ENCODE peak calls at places on chromosomes 13 and 19, in ten cellular contexts. B is neural progenitor cell, Y is fibroblast of the aortic adventitia, E is heart right ventricle, P is body of pancreas, S is psoas muscle, N is tibial nerve, A is stomach, C is uterus, L is lower leg skin. T is an unnamed sample.
A peak's percentile ranks its signal among the peaks of the same experiment; 100 is the strongest.

GRCh38 chr19:3351702-3352447 is 14.5 kb upstream of the NFIC start:
- DNase-seq in B (no peak), P (no peak), S (no peak), Y (no peak), E (no peak), C (no peak), N (no peak), L (no peak), A (no peak), T (no peak)

GRCh38 chr13:48818495-48818961 is 157.2 kb upstream of the FNDC3A start:
- DNase-seq in S (no peak), E (no peak), A (no peak), B (no peak), N (no peak), L (no peak), P (no peak), Y (peak; percentile 92), C (no peak), T (no peak)

GRCh38 chr13:50685491-50685890 is 158.0 kb downstream of the DLEU7 start:
- DNase-seq in S (peak; percentile 47), E (peak; percentile 81), Y (peak; percentile 41), P (peak; percentile 32), A (peak; percentile 86), C (peak; percentile 21), N (peak; percentile 78), L (peak; percentile 92), B (peak; percentile 58), T (peak; percentile 86)

GRCh38 chr13:61162636-61163035 is 253.0 kb downstream of the PCDH20 start:
- DNase-seq in B (no peak), C (no peak), Y (peak; percentile 0), S (no peak), N (no peak), P (no peak), A (no peak), E (no peak), L (no peak), T (no peak)

GRCh38 chr13:69155136-69155535 is 952.5 kb upstream of the ATXN8OS start:
- DNase-seq in E (no peak), C (no peak), Y (no peak), A (no peak), S (no peak), P (no peak), N (no peak), L (no peak), B (no peak), T (no peak)

GRCh38 chr13:48266967-48267639 is 34.1 kb downstream of the ITM2B start:
- DNase-seq in L (no peak), B (no peak), P (no peak), A (no peak), S (no peak), C (no peak), N (no peak), Y (no peak), E (no peak), T (no peak)

GRCh38 chr13:44698076-44698475 is 121.9 kb upstream of the TSC22D1 start:
- DNase-seq in P (no peak), A (no peak), B (peak; percentile 42), S (no peak), Y (no peak), N (no peak), C (no peak), L (peak; percentile 86), E (no peak), T (no peak)

GRCh38 chr19:53037101-53038097 is 7.1 kb upstream of the ERVV-2 start:
- DNase-seq in Y (peak; percentile 51), B (peak; percentile 18), C (no peak), E (peak; percentile 38), S (no peak), A (no peak), L (peak; percentile 60), P (peak; percentile 28), N (no peak), T (no peak)

GRCh38 chr19:4390017-4390861 is 10.1 kb downstream of the SH3GL1 start:
- DNase-seq in A (no peak), P (no peak), Y (peak; percentile 63), L (no peak), C (no peak), S (peak; percentile 53), N (no peak), B (peak; percentile 87), E (no peak), T (no peak)

GRCh38 chr19:4389064-4389375 is 11.3 kb downstream of the SH3GL1 start:
- DNase-seq in A (no peak), P (no peak), B (no peak), E (no peak), S (no peak), Y (no peak), C (no peak), L (no peak), N (no peak), T (no peak)

GRCh38 chr19:4391701-4392543 is 8.4 kb downstream of the SH3GL1 start:
- DNase-seq in Y (peak; percentile 69), L (no peak), A (no peak), N (no peak), B (no peak), P (no peak), S (peak; percentile 67), E (peak; percentile 57), C (no peak), T (no peak)

GRCh38 chr19:4389511-4390016 is 10.8 kb downstream of the SH3GL1 start:
- DNase-seq in Y (no peak), E (no peak), L (no peak), N (no peak), A (no peak), C (no peak), P (no peak), S (peak; percentile 33), B (no peak), T (no peak)

DNA sequence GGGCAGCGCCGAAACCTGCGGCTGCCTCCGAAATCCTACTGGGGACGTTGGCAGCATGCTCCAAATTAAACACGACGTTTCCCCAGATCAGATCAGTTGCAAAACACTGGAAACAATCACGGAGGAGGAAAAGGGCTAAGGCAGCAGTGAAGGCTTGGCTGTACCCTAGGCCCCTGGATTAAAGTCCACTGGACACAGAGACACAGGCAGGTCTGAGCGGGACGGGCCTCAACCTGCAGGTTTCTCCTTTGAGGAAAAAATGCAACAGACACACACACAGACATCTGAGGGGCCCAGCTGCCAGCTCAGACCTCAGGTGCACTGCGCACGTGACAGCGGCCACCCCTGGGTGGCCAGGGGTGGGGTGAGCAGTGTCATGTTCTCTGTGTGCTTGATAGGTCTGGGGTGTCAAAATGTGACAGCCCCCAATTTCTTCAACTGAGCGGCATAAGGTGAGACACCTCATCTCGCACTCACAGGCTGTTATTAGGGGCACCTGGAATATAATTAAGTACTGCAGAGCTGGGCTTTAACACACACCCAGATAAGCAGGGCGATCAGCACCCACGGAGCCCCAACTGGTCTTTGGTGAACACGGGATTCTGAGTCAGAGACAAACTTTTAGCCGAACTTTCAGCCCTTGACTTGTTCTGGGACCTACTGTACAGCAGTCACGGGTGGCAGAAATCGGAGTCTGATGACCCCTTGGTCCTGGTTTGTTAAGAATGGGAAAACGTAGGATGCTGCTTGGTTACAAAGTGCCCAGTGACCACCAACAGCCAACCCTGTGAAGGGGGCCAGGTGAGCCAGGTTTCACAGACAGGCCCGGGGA is 9.3 kb downstream of the SH3GL1 start:
- DNase-seq in S (peak; percentile 16), P (no peak), L (no peak), Y (peak; percentile 38), E (no peak), C (no peak), B (no peak), N (no peak), A (no peak), T (no peak)
- H3K4me3 ChIP-seq in S (peak overlapping the region; percentile 35), P (no peak overlapping the region), L (no peak overlapping the region), Y (peak overlapping the region; percentile 42), E (no peak overlapping the region), C (no peak overlapping the region), B (peak overlapping the region; percentile 30), N (no peak overlapping the region), A (peak overlapping the region; percentile 22), T (peak overlapping the region; percentile 5)

GRCh38 chr13:75637101-75637774 is 1.1 kb downstream of the LMO7 start:
- DNase-seq in N (no peak), P (no peak), E (no peak), L (no peak), B (no peak), Y (no peak), S (no peak), A (no peak), C (no peak), T (no peak)

GRCh38 chr13:75641026-75641425 is 4.9 kb downstream of the LMO7 start:
- DNase-seq in S (no peak), C (no peak), Y (no peak), L (no peak), N (no peak), P (no peak), E (no peak), B (no peak), A (no peak), T (no peak)

GRCh38 chr13:75635621-75636338 is at the start of gene LMO7:
- DNase-seq in N (peak; percentile 25), C (no peak), B (peak; percentile 78), P (peak; percentile 57), S (peak; percentile 69), A (peak; percentile 53), Y (peak; percentile 49), E (peak; percentile 61), L (peak; percentile 89), T (no peak)

GRCh38 chr13:75636339-75637095 is 387 bp downstream of the LMO7 start:
- DNase-seq in P (peak; percentile 29), C (peak; percentile 50), B (peak; percentile 61), Y (peak; percentile 51), N (no peak), S (peak; percentile 25), A (no peak), E (peak; percentile 15), L (no peak), T (no peak)

GRCh38 chr13:75639426-75639825 is 3.3 kb downstream of the LMO7 start:
- DNase-seq in B (no peak), N (no peak), L (no peak), S (no peak), A (no peak), C (no peak), E (no peak), Y (no peak), P (no peak), T (no peak)
- H3K4me3 ChIP-seq in B (no peak overlapping the region), N (no peak overlapping the region), L (no peak overlapping the region), S (no peak overlapping the region), A (no peak overlapping the region), C (no peak overlapping the region), E (no peak overlapping the region), Y (peak overlapping the region; percentile 99), P (no peak overlapping the region), T (no peak overlapping the region)

GRCh38 chr13:102395174-102395573 is 6.7 kb downstream of the FGF14 start:
- DNase-seq in B (no peak), N (no peak), A (no peak), L (no peak), P (no peak), Y (no peak), S (no peak), C (no peak), E (no peak), T (no peak)
- H3K4me3 ChIP-seq in B (peak overlapping the region; percentile 83), N (peak overlapping the region; percentile 69), A (peak overlapping the region; percentile 89), L (no peak overlapping the region), P (peak overlapping the region; percentile 92), Y (peak overlapping the region; percentile 76), S (peak overlapping the region; percentile 94), C (peak overlapping the region; percentile 77), E (peak overlapping the region; percentile 85), T (peak overlapping the region; percentile 88)

GRCh38 chr13:30149248-30149647 is 158.1 kb downstream of the KATNAL1 start:
- DNase-seq in N (no peak), S (no peak), L (no peak), B (no peak), P (no peak), E (no peak), C (no peak), A (no peak), Y (no peak), T (no peak)

GRCh38 chr13:30147380-30147779 is 160.0 kb downstream of the KATNAL1 start:
- DNase-seq in P (no peak), A (no peak), N (no peak), C (no peak), L (no peak), S (no peak), E (no peak), B (no peak), Y (no peak), T (no peak)

GRCh38 chr13:30148171-30148754 is 159.1 kb downstream of the KATNAL1 start:
- DNase-seq in P (no peak), E (no peak), A (no peak), C (no peak), B (no peak), L (no peak), N (no peak), S (no peak), Y (no peak), T (no peak)

GRCh38 chr13:30151398-30151797 is 156.0 kb downstream of the KATNAL1 start:
- DNase-seq in B (no peak), Y (no peak), N (no peak), A (no peak), S (no peak), C (no peak), E (no peak), P (no peak), L (no peak), T (no peak)

GRCh38 chr13:30148791-30149190 is 158.6 kb downstream of the KATNAL1 start:
- DNase-seq in P (no peak), L (no peak), A (no peak), S (no peak), C (no peak), B (no peak), Y (no peak), E (no peak), N (no peak), T (no peak)
- H3K4me3 ChIP-seq in P (no peak overlapping the region), L (no peak overlapping the region), A (no peak overlapping the region), S (no peak overlapping the region), C (no peak overlapping the region), B (no peak overlapping the region), Y (no peak overlapping the region), E (no peak overlapping the region), N (no peak overlapping the region), T (no peak overlapping the region)

T was measured in right atrium auricular region.